ENCODE peak calls at places on chromosomes 1 and 21, in four cellular contexts. Q, M, V and L are unnamed samples.

GRCh38 chr1:203448521-203449061 is 27.0 kb upstream of the PRELP start:
- DNase-seq in Q (no peak), M (peak), V (no peak), L (no peak)

GRCh38 chr1:86741947-86742572 is 37.7 kb downstream of the SH3GLB1 start:
- DNase-seq in Q (peak), M (peak), V (peak), L (no peak)

GRCh38 chr1:234987415-234988159 is 141.1 kb downstream of the TOMM20 start:
- DNase-seq in Q (no peak), M (peak), V (no peak), L (no peak)

GRCh38 chr1:234039603-234040002 is 135.1 kb downstream of the SLC35F3 start:
- DNase-seq in Q (no peak), M (no peak), V (no peak), L (no peak)

GRCh38 chr1:187018291-187018690 is 189.5 kb downstream of the PLA2G4A start:
- DNase-seq in Q (no peak), M (no peak), V (no peak), L (no peak)

GRCh38 chr21:30227633-30228404 is 11.9 kb upstream of the CLDN8 start:
- DNase-seq in Q (no peak), M (peak), V (no peak), L (no peak)

GRCh38 chr1:232143315-232143886 is 486.5 kb downstream of the SIPA1L2 start:
- DNase-seq in Q (no peak), M (no peak), V (no peak), L (no peak)

GRCh38 chr1:94579876-94580294 is 38.3 kb upstream of the F3 start:
- DNase-seq in Q (no peak), M (peak), V (no peak), L (no peak)

GRCh38 chr1:37930246-37931142 is 16.4 kb downstream of the INPP5B start:
- DNase-seq in Q (peak), M (peak), V (peak), L (no peak)

GRCh38 chr1:199675937-199676336 is 351.6 kb upstream of the NR5A2 start:
- DNase-seq in Q (no peak), M (no peak), V (no peak), L (no peak)

GRCh38 chr1:157983787-157984186 is 9.7 kb upstream of the KIRREL1 start:
- DNase-seq in Q (no peak), M (no peak), V (no peak), L (no peak)

GRCh38 chr1:53712276-53712675 is 26.7 kb downstream of the GLIS1 start:
- DNase-seq in Q (no peak), M (no peak), V (no peak), L (no peak)

GRCh38 chr1:41906977-41907376 is 11.7 kb downstream of the HIVEP3 start:
- DNase-seq in Q (no peak), M (no peak), V (no peak), L (no peak)

GRCh38 chr1:238892612-238893011 is 493.8 kb upstream of the CHRM3 start:
- DNase-seq in Q (no peak), M (no peak), V (no peak), L (no peak)

GRCh38 chr1:50774759-50775351 is 185.2 kb downstream of the FAF1 start:
- DNase-seq in Q (no peak), M (peak), V (no peak), L (peak)

GRCh38 chr1:222021124-222021523 is 279.2 kb upstream of the DUSP10 start:
- DNase-seq in Q (no peak), M (no peak), V (no peak), L (no peak)

GRCh38 chr1:151013518-151013917 is 5.3 kb downstream of the PRUNE1 start:
- DNase-seq in Q (no peak), M (peak), V (no peak), L (no peak)

GRCh38 chr1:234000557-234001081 is 96.1 kb downstream of the SLC35F3 start:
- DNase-seq in Q (no peak), M (no peak), V (no peak), L (no peak)

GRCh38 chr1:203153989-203154821 is 21.4 kb downstream of the MYBPH start:
- DNase-seq in Q (no peak), M (peak), V (no peak), L (no peak)

GRCh38 chr1:36125129-36125991 is at the start of gene COL8A2:
- DNase-seq in Q (peak), M (peak), V (peak), L (no peak)

GRCh38 chr1:165235777-165236285 is 120.7 kb downstream of the LMX1A start:
- DNase-seq in Q (no peak), M (peak), V (no peak), L (no peak)

GRCh38 chr1:43622471-43622870 is 27.5 kb upstream of the KDM4A start:
- DNase-seq in Q (peak), M (peak), V (no peak), L (peak)

GRCh38 chr21:41880153-41880552 is 1.0 kb upstream of the PRDM15 start:
- DNase-seq in Q (no peak), M (no peak), V (no peak), L (no peak)

GRCh38 chr1:1347663-1348419 is 1.4 kb downstream of the DVL1 start:
- DNase-seq in Q (no peak), M (no peak), V (no peak), L (peak)

GRCh38 chr1:63073530-63074306 is 248.6 kb upstream of the FOXD3 start:
- DNase-seq in Q (no peak), M (peak), V (no peak), L (no peak)

GRCh38 chr1:205012416-205013140 is 30.4 kb upstream of the CNTN2 start:
- DNase-seq in Q (no peak), M (no peak), V (no peak), L (no peak)

GRCh38 chr1:36322085-36322785 is 1.2 kb downstream of the EVA1B start:
- DNase-seq in Q (no peak), M (peak), V (no peak), L (peak)

GRCh38 chr1:212461916-212462660 is 29.4 kb downstream of the NENF start:
- DNase-seq in Q (no peak), M (no peak), V (no peak), L (no peak)

GRCh38 chr1:191707288-191707687 is 451.0 kb upstream of the RGS18 start:
- DNase-seq in Q (no peak), M (peak), V (no peak), L (no peak)

GRCh38 chr1:51728611-51729155 is 111.8 kb downstream of the OSBPL9 start:
- DNase-seq in Q (no peak), M (no peak), V (no peak), L (no peak)

GRCh38 chr1:175628548-175629317 is 114.7 kb downstream of the TNR start:
- DNase-seq in Q (no peak), M (no peak), V (no peak), L (no peak)

GRCh38 chr21:26405735-26406361 is 167.2 kb downstream of the CYYR1 start:
- DNase-seq in Q (no peak), M (peak), V (peak), L (peak)

GRCh38 chr21:32578107-32578691 is 7.1 kb downstream of the TCP10L start:
- DNase-seq in Q (peak), M (peak), V (peak), L (no peak)

GRCh38 chr21:31713973-31714740 is 17.8 kb downstream of the SCAF4 start:
- DNase-seq in Q (no peak), M (no peak), V (peak), L (no peak)